ENCODE peak calls at places on chromosomes 4 and X, in seven cellular contexts. K, B, N, O, W, C and G are unnamed samples.

GRCh38 chrX:11329016-11329415 is 35.8 kb downstream of the AMELX start:
- DNase-seq in K (no peak), B (no peak), N (no peak), O (no peak), W (no peak), C (peak), G (no peak)

GRCh38 chr4:88609387-88609786 is 17.1 kb downstream of the HERC3 start:
- DNase-seq in K (no peak), B (no peak), N (no peak), O (no peak), W (no peak), C (no peak), G (no peak)

GRCh38 chr4:182212211-182212761 is 30.9 kb upstream of the TENM3 start:
- DNase-seq in K (no peak), B (no peak), N (peak), O (no peak), W (no peak), C (no peak), G (peak)

GRCh38 chrX:20139966-20140365 is 1.7 kb downstream of the EIF1AX start:
- DNase-seq in K (no peak), B (no peak), N (peak), O (no peak), W (no peak), C (peak), G (no peak)

GRCh38 chrX:114582698-114583395 is 1.0 kb upstream of the HTR2C start:
- DNase-seq in K (no peak), B (no peak), N (no peak), O (no peak), W (peak), C (no peak), G (no peak)

GRCh38 chr4:139281212-139281611 is 1.2 kb upstream of the MGARP start:
- DNase-seq in K (no peak), B (no peak), N (no peak), O (no peak), W (no peak), C (no peak), G (no peak)

GRCh38 chrX:63503541-63503940 is 152.4 kb upstream of the SPIN4 start:
- DNase-seq in K (peak), B (no peak), N (peak), O (no peak), W (peak), C (peak), G (no peak)

GRCh38 chr4:148776944-148777343 is 334.7 kb upstream of the NR3C2 start:
- DNase-seq in K (no peak), B (no peak), N (peak), O (no peak), W (no peak), C (peak), G (no peak)

GRCh38 chr4:22504931-22505330 is 10.9 kb downstream of the ADGRA3 start:
- DNase-seq in K (no peak), B (no peak), N (no peak), O (no peak), W (no peak), C (peak), G (no peak)

GRCh38 chr4:74547042-74547441 is 102.1 kb downstream of the AREG start:
- DNase-seq in K (no peak), B (no peak), N (no peak), O (no peak), W (no peak), C (no peak), G (no peak)

GRCh38 chrX:65697173-65697572 is 29.7 kb downstream of the MSN start:
- DNase-seq in K (peak), B (no peak), N (peak), O (no peak), W (no peak), C (peak), G (no peak)

GRCh38 chr4:105637409-105638258 is 70.9 kb downstream of the INTS12 start:
- DNase-seq in K (no peak), B (peak), N (peak), O (peak), W (no peak), C (peak), G (peak)
- H3K4me3 ChIP-seq in K (no peak), B (no peak), N (no peak), O (no peak), W (no peak), C (no peak), G (no peak)

GRCh38 chr4:126269106-126269505 is 954.4 kb downstream of the FAT4 start:
- DNase-seq in K (no peak), B (no peak), N (no peak), O (no peak), W (no peak), C (peak), G (no peak)

GRCh38 chr4:126268106-126268505 is 953.4 kb downstream of the FAT4 start:
- DNase-seq in K (no peak), B (no peak), N (no peak), O (no peak), W (no peak), C (peak), G (no peak)

GRCh38 chr4:126264839-126265238 is 950.1 kb downstream of the FAT4 start:
- DNase-seq in K (peak), B (no peak), N (peak), O (no peak), W (no peak), C (peak), G (no peak)

GRCh38 chr4:126265880-126266279 is 951.1 kb downstream of the FAT4 start:
- DNase-seq in K (no peak), B (no peak), N (no peak), O (no peak), W (no peak), C (peak), G (no peak)

DNA sequence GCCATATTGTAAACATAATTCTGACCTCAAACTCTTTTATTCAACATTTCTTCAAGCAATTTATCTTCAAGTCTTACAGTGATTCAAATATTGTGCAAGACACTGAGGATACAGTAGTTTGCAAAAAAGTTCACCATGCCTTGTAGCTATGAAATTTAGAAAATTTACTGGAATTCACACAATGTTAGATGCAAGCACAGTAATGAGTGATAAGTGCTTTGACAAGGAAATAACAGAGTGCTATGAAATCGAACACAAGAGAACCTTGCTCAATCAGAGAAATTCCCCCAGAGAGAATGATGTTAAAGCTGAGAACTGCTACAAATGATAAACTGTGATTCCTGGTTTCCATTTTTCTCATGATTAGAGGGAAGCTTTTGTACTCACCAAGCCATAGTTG is 952.9 kb downstream of the FAT4 start:
- DNase-seq in K (no peak), B (no peak), N (no peak), O (no peak), W (no peak), C (peak), G (no peak)
- H3K4me3 ChIP-seq in K (no peak), B (no peak), N (no peak), O (no peak), W (no peak), C (no peak), G (no peak)

GRCh38 chr4:119139316-119139715 is 3.7 kb downstream of the MYOZ2 start:
- DNase-seq in K (no peak), B (no peak), N (no peak), O (no peak), W (no peak), C (peak), G (no peak)
- H3K4me3 ChIP-seq in K (no peak), B (no peak), N (no peak), O (no peak), W (no peak), C (no peak), G (no peak)

GRCh38 chr4:38306482-38307071 is 346.4 kb downstream of the PTTG2 start:
- DNase-seq in K (no peak), B (no peak), N (no peak), O (peak), W (no peak), C (no peak), G (no peak)
- H3K4me3 ChIP-seq in K (no peak), B (no peak), N (no peak), O (no peak), W (no peak), C (no peak), G (no peak)

GRCh38 chr4:8859550-8860095 is 12.0 kb downstream of the HMX1 start:
- DNase-seq in K (no peak), B (no peak), N (no peak), O (no peak), W (peak), C (no peak), G (no peak)
- H3K4me3 ChIP-seq in K (no peak), B (no peak), N (no peak), O (no peak), W (no peak), C (no peak), G (no peak)

DNA sequence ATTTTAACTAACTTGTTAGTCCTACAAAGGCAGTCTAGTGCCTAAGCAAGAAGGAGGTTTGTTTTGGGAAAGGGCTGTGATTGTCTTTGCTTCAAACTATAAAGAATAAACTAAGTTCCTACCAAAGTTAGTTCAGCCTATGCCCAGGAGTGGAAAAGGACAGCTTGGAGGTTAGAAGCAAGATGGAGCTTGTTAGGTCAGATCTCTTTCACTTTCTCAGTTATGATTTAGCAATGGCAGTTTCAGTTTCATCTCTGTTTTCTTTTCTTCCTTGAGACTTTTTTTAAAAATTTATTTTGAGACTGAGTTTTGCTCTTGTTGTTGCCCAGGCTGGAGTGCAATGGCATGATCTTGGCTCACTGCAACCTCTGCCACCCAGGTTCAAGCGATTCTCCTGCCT is 82.9 kb upstream of the NLGN4X start:
- DNase-seq in K (no peak), B (no peak), N (no peak), O (no peak), W (no peak), C (no peak), G (no peak)
- H3K4me3 ChIP-seq in K (no peak), B (no peak), N (no peak), O (no peak), W (no peak), C (no peak), G (no peak)

DNA sequence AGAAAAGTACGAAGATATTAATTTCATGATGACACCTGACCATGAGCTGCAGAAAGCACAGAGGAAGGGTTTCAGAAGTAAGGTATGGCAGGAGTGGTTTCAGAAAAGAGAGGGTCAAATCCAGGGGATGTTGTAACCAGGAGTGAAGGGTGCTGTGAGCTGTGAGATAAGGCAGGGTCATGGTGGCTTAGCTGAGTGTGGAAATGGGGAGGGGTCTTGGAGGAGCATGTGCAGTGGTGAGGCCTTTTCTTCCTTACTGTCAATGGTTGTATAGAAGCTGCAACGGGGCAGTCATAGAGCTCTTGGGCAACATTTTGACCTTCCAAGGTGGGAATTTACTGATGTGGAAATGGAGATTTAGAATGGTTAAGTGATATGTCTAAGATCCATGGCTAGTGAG is 2.5 kb downstream of the ANAPC4 start:
- DNase-seq in K (no peak), B (no peak), N (no peak), O (no peak), W (no peak), C (no peak), G (no peak)
- H3K4me3 ChIP-seq in K (no peak), B (no peak), N (no peak), O (no peak), W (no peak), C (no peak), G (no peak)

DNA sequence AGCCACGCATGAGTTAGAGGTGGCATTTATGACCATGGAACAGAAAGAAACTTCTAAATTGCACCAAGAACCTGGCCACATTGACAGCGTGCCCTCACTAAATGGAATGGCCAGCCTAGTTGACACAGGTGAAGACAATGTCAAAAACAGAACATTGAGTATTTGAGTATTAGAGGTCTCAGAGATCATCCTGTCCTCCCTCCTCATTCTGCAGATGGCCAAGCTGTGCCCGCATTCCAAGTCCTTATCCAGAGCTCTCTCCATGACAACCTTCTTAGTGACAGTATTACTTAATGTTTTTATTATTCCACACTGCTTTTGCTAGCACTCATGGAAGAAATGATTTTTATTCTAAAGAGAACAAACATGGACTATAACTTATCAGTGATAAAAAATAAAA is 9.9 kb upstream of the CCDC110 start:
- DNase-seq in K (no peak), B (no peak), N (no peak), O (no peak), W (no peak), C (no peak), G (no peak)
- H3K4me3 ChIP-seq in K (no peak), B (no peak), N (no peak), O (no peak), W (no peak), C (no peak), G (no peak)

DNA sequence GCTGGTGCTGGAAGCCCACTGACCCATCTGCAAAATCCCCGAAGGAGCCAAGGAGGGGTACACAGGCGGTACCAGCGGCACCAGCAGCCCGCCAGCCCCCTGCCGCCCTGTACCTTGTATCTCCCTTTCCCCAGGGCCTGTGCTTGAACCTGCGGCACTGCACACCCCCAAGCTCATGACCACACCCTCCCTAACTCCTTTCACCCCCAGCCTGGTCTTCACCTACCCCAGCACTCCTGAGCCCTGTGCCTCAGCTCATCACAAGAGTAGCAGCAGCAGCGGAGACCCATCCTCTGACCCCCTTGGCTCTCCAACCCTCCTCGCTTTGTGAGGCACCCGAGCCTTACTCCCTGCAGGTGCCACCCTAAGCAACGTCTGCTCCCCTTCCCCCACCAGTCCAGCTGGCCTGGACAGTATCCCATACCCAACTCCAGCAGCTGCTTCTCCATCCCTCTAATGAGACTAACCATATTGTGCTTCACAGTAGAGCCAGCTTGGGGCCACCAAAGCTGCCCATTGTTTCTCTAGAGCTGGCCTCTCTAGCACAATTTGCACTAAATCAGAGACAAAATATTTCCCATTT is 94.9 kb downstream of the LARP1B start:
- DNase-seq in K (no peak), B (no peak), N (no peak), O (no peak), W (no peak), C (no peak), G (no peak)
- H3K4me3 ChIP-seq in K (no peak), B (no peak), N (no peak), O (no peak), W (no peak), C (no peak), G (no peak)